ENCODE peak calls at places on chromosomes 6 and 20, in six cellular contexts. One of them, this sample, is unnamed. For H3K9me3, the result is how much of the 10 kb centered on the place peaks cover.

GRCh38 chr20:59002388-59002787 is 4.7 kb downstream of the CTSZ start:
- DNase-seq in neural progenitor cell: no peak
- DNase-seq in A549: no peak
- DNase-seq in tibial nerve: no peak
- DNase-seq in pancreas: no peak
- DNase-seq in heart right ventricle: no peak
- DNase-seq in this sample: peak

GRCh38 chr6:31901415-31901952 is 402 bp downstream of the ZBTB12 start:
- DNase-seq in A549: peak
- DNase-seq in neural progenitor cell: peak
- DNase-seq in pancreas: no peak
- DNase-seq in tibial nerve: peak
- DNase-seq in heart right ventricle: peak
- DNase-seq in this sample: peak

GRCh38 chr6:114084327-114084890 is 113.5 kb upstream of the HDAC2 start:
- DNase-seq in pancreas: no peak
- DNase-seq in A549: no peak
- DNase-seq in tibial nerve: no peak
- DNase-seq in neural progenitor cell: no peak
- DNase-seq in heart right ventricle: no peak
- DNase-seq in this sample: no peak

GRCh38 chr6:41284726-41285125 is 1.8 kb downstream of the TREM1 start:
- DNase-seq in A549: no peak
- DNase-seq in tibial nerve: no peak
- DNase-seq in pancreas: no peak
- DNase-seq in neural progenitor cell: no peak
- DNase-seq in heart right ventricle: no peak
- DNase-seq in this sample: no peak

GRCh38 chr6:4521070-4521469 is 255.1 kb upstream of the CDYL start:
- DNase-seq in A549: no peak
- DNase-seq in tibial nerve: no peak
- DNase-seq in heart right ventricle: no peak
- DNase-seq in neural progenitor cell: no peak
- DNase-seq in pancreas: no peak
- DNase-seq in this sample: no peak

GRCh38 chr20:48831702-48832422 is 4.1 kb upstream of the PREX1 start:
- DNase-seq in pancreas: peak
- DNase-seq in A549: peak
- DNase-seq in neural progenitor cell: peak
- DNase-seq in tibial nerve: no peak
- DNase-seq in heart right ventricle: peak
- DNase-seq in this sample: peak

GRCh38 chr6:115854866-115855665 is 205.6 kb downstream of the FRK start:
- DNase-seq in tibial nerve: no peak
- DNase-seq in heart right ventricle: no peak
- DNase-seq in A549: no peak
- DNase-seq in pancreas: no peak
- DNase-seq in neural progenitor cell: no peak
- DNase-seq in this sample: no peak

GRCh38 chr6:109222848-109223247 is 127.5 kb downstream of the CEP57L1 start:
- DNase-seq in pancreas: no peak
- DNase-seq in A549: no peak
- DNase-seq in heart right ventricle: no peak
- DNase-seq in tibial nerve: no peak
- DNase-seq in neural progenitor cell: no peak
- DNase-seq in this sample: no peak

GRCh38 chr20:20820104-20820503 is 107.7 kb upstream of the RALGAPA2 start:
- DNase-seq in heart right ventricle: no peak
- DNase-seq in pancreas: peak
- DNase-seq in tibial nerve: no peak
- DNase-seq in neural progenitor cell: peak
- DNase-seq in A549: peak
- DNase-seq in this sample: no peak

GRCh38 chr6:129749749-129750120 is 39.8 kb upstream of the ARHGAP18 start:
- DNase-seq in neural progenitor cell: no peak
- DNase-seq in heart right ventricle: no peak
- DNase-seq in tibial nerve: no peak
- DNase-seq in pancreas: no peak
- DNase-seq in A549: no peak
- DNase-seq in this sample: no peak

GRCh38 chr6:37569317-37569716 is 69.6 kb upstream of the CCDC167 start:
- DNase-seq in heart right ventricle: no peak
- DNase-seq in A549: no peak
- DNase-seq in tibial nerve: no peak
- DNase-seq in pancreas: no peak
- DNase-seq in neural progenitor cell: no peak
- DNase-seq in this sample: no peak

GRCh38 chr20:6660441-6660840 is 107.0 kb upstream of the BMP2 start:
- DNase-seq in A549: no peak
- DNase-seq in neural progenitor cell: no peak
- DNase-seq in heart right ventricle: no peak
- DNase-seq in tibial nerve: no peak
- DNase-seq in pancreas: peak
- DNase-seq in this sample: no peak

GRCh38 chr20:3115190-3116107 is 30.9 kb upstream of the AVP start:
- DNase-seq in neural progenitor cell: peak
- DNase-seq in heart right ventricle: peak
- DNase-seq in tibial nerve: no peak
- DNase-seq in pancreas: peak
- DNase-seq in A549: peak
- DNase-seq in this sample: no peak

GRCh38 chr20:9215539-9215938 is 146.7 kb downstream of the PLCB4 start:
- DNase-seq in heart right ventricle: no peak
- DNase-seq in neural progenitor cell: peak
- DNase-seq in tibial nerve: no peak
- DNase-seq in A549: no peak
- DNase-seq in pancreas: no peak
- DNase-seq in this sample: no peak

GRCh38 chr20:63183422-63184146 is 32.3 kb downstream of the YTHDF1 start:
- DNase-seq in pancreas: peak
- DNase-seq in tibial nerve: no peak
- DNase-seq in A549: peak
- DNase-seq in neural progenitor cell: peak
- DNase-seq in heart right ventricle: peak
- DNase-seq in this sample: no peak

GRCh38 chr20:15930324-15931305 is 642.6 kb downstream of the KIF16B start:
- DNase-seq in A549: peak
- DNase-seq in pancreas: no peak
- DNase-seq in tibial nerve: no peak
- DNase-seq in heart right ventricle: no peak
- DNase-seq in neural progenitor cell: peak
- DNase-seq in this sample: no peak

GRCh38 chr6:36121752-36122494 is 8.4 kb upstream of the MAPK13 start:
- DNase-seq in tibial nerve: no peak
- DNase-seq in heart right ventricle: no peak
- DNase-seq in pancreas: no peak
- DNase-seq in neural progenitor cell: no peak
- DNase-seq in A549: no peak
- DNase-seq in this sample: no peak

GRCh38 chr6:14889172-14889571 is 356.7 kb upstream of the JARID2 start:
- DNase-seq in pancreas: no peak
- DNase-seq in tibial nerve: no peak
- DNase-seq in neural progenitor cell: no peak
- DNase-seq in heart right ventricle: no peak
- DNase-seq in A549: no peak
- DNase-seq in this sample: no peak

GRCh38 chr20:10304474-10305046 is 85.9 kb downstream of the SNAP25 start:
- DNase-seq in tibial nerve: no peak
- DNase-seq in neural progenitor cell: no peak
- DNase-seq in A549: no peak
- DNase-seq in pancreas: no peak
- DNase-seq in heart right ventricle: no peak
- DNase-seq in this sample: no peak

GRCh38 chr20:31767805-31768204 is 28.7 kb downstream of the TPX2 start:
- DNase-seq in heart right ventricle: no peak
- DNase-seq in pancreas: no peak
- DNase-seq in neural progenitor cell: no peak
- DNase-seq in tibial nerve: no peak
- DNase-seq in A549: no peak
- DNase-seq in this sample: no peak

GRCh38 chr20:57556980-57557274 is 4.0 kb upstream of the PCK1 start:
- DNase-seq in heart right ventricle: no peak
- DNase-seq in A549: no peak
- DNase-seq in neural progenitor cell: no peak
- DNase-seq in pancreas: no peak
- DNase-seq in tibial nerve: no peak
- DNase-seq in this sample: no peak

GRCh38 chr6:43386492-43386891 is 17.0 kb upstream of the ZNF318 start:
- DNase-seq in A549: no peak
- DNase-seq in tibial nerve: no peak
- DNase-seq in neural progenitor cell: peak
- DNase-seq in pancreas: no peak
- DNase-seq in heart right ventricle: no peak
- DNase-seq in this sample: no peak

GRCh38 chr6:68777956-68778355 is 142.9 kb downstream of the ADGRB3 start:
- DNase-seq in A549: no peak
- DNase-seq in heart right ventricle: peak
- DNase-seq in tibial nerve: no peak
- DNase-seq in pancreas: no peak
- DNase-seq in neural progenitor cell: no peak
- DNase-seq in this sample: no peak

DNA sequence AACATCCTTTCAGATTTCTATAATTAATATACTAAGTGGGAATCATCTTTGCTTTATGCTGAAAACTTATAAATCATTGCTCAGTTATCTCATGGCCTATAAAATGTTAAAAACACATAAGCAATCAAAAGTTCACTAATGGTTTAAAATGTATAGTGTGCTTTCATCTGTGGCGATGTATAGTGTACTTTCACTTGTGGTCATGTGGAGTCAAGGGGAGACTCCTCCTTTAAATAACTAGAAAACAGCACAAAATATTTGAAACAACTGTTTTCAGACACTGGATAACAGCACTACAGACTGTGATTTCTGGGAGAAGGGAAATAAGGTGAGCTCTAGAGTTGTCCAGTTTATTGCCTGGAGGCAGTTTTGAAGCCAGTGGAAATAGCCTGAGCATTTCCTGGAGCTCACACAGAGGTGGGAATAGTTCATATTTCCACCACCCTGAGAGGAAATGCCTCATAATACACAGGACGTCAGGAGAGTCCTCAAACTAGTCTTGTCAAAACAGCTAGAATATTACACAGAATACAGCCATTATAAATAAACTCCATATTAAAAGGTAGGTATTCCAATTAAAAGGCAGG is 89.4 kb downstream of the CEP162 start:
- DNase-seq in neural progenitor cell: no peak
- DNase-seq in heart right ventricle: no peak
- DNase-seq in tibial nerve: no peak
- DNase-seq in pancreas: no peak
- DNase-seq in A549: no peak
- DNase-seq in this sample: no peak
- H3K27ac ChIP-seq in neural progenitor cell: no peak
- H3K27ac ChIP-seq in heart right ventricle: no peak
- H3K27ac ChIP-seq in tibial nerve: no peak
- H3K27ac ChIP-seq in pancreas: no peak
- H3K27ac ChIP-seq in A549: no peak
- H3K27ac ChIP-seq in this sample: no peak

GRCh38 chr6:147467891-147468290 is 40.6 kb upstream of the SAMD5 start:
- DNase-seq in pancreas: no peak
- DNase-seq in A549: no peak
- DNase-seq in heart right ventricle: no peak
- DNase-seq in neural progenitor cell: no peak
- DNase-seq in tibial nerve: no peak
- DNase-seq in this sample: no peak

GRCh38 chr6:147463651-147464050 is 44.8 kb upstream of the SAMD5 start:
- DNase-seq in pancreas: no peak
- DNase-seq in neural progenitor cell: no peak
- DNase-seq in A549: no peak
- DNase-seq in heart right ventricle: no peak
- DNase-seq in tibial nerve: no peak
- DNase-seq in this sample: no peak

GRCh38 chr6:147467463-147467862 is 41.0 kb upstream of the SAMD5 start:
- DNase-seq in A549: no peak
- DNase-seq in pancreas: no peak
- DNase-seq in heart right ventricle: no peak
- DNase-seq in neural progenitor cell: no peak
- DNase-seq in tibial nerve: no peak
- DNase-seq in this sample: no peak

DNA sequence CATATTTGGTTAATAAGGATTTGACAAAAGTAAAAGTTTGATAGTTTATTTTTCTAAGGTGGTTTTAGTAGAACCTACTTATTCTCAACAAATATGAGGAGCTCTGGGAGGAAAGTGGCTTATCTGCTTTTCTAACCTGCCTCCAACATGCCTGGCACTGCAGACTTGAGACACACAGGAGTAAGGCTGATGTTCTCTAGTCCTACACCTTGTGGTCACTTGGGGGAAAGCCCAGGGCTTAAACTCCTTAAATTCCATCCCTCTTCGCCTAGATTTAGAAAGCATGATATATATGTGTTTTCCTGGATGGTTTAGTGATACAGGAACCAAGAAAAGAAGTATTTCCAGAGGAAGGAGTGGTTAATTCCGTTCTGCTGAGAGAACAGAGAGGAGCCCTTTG is 39.9 kb upstream of the SAMD5 start:
- DNase-seq in heart right ventricle: no peak
- DNase-seq in tibial nerve: no peak
- DNase-seq in neural progenitor cell: peak
- DNase-seq in A549: no peak
- DNase-seq in pancreas: no peak
- DNase-seq in this sample: no peak
- H3K9me3 ChIP-seq in heart right ventricle: under half
- H3K9me3 ChIP-seq in tibial nerve: under half
- H3K9me3 ChIP-seq in neural progenitor cell: under half
- H3K9me3 ChIP-seq in A549: under half
- H3K9me3 ChIP-seq in pancreas: under half
- H3K9me3 ChIP-seq in this sample: under half

DNA sequence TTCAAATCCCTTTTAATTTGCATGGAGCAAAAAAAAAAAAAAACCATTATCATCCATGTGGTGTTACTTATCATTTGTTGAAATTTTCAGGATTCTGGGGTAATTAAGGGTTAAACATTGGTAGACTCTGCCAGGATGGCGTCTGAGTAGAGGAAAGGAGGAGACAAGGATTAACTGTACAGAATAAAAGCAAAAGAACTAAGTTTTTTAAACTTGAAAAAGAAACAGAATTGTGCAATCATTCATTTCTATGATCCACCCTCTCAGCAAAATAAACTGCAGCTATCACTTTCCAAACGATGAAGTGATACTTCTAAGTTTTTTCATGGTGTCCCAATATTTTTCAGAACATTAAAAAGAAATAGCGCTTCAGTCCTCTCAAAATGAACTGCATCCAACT is 69.6 kb upstream of the LTV1 start:
- DNase-seq in A549: no peak
- DNase-seq in neural progenitor cell: no peak
- DNase-seq in pancreas: no peak
- DNase-seq in heart right ventricle: no peak
- DNase-seq in tibial nerve: no peak
- DNase-seq in this sample: no peak
- H3K27ac ChIP-seq in A549: no peak
- H3K27ac ChIP-seq in neural progenitor cell: no peak
- H3K27ac ChIP-seq in pancreas: no peak
- H3K27ac ChIP-seq in heart right ventricle: peak
- H3K27ac ChIP-seq in tibial nerve: no peak
- H3K27ac ChIP-seq in this sample: peak

DNA sequence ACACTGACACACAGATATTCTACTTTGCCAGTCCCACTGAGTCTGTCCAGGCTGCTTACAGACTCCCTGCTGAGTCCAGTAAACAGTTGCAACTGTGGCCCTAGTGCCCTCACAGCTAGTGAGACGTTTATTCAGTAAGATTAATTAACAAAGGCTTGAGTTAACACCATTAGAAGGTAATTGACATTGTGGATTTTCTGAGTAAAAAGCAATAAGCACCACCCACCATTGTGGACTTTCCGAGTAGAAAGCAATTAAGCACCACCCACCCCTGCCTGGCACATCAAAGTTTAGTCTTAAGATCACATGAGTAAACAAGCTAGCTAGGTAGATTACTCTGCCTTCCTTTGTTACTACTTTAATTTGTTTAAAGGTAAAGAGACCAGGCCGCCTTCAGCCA is 408.6 kb upstream of the IMPG1 start:
- DNase-seq in tibial nerve: no peak
- DNase-seq in neural progenitor cell: peak
- DNase-seq in A549: no peak
- DNase-seq in heart right ventricle: no peak
- DNase-seq in pancreas: no peak
- DNase-seq in this sample: no peak
- H3K9me3 ChIP-seq in tibial nerve: under half
- H3K9me3 ChIP-seq in neural progenitor cell: under half
- H3K9me3 ChIP-seq in A549: under half
- H3K9me3 ChIP-seq in heart right ventricle: under half
- H3K9me3 ChIP-seq in pancreas: under half
- H3K9me3 ChIP-seq in this sample: under half